ENCODE peak calls at places on chromosomes 5 and 9, in four cellular contexts. C, G, S and H are unnamed samples.

GRCh38 chr5:157748740-157749461 is 5.4 kb downstream of the LSM11 start:
- DNase-seq in G (no peak), S (no peak), C (no peak), H (no peak)

GRCh38 chr5:88144219-88145040 is 124.2 kb downstream of the TMEM161B start:
- DNase-seq in S (no peak), G (peak), C (no peak), H (no peak)

GRCh38 chr5:124583469-124584350 is 162.7 kb downstream of the ZNF608 start:
- DNase-seq in S (no peak), C (no peak), G (no peak), H (no peak)

GRCh38 chr5:81849769-81850367 is 99.0 kb upstream of the SSBP2 start:
- DNase-seq in S (peak), C (no peak), G (peak), H (no peak)

GRCh38 chr5:20572560-20572959 is 584.6 kb upstream of the CDH18 start:
- DNase-seq in C (no peak), S (no peak), G (peak), H (no peak)

GRCh38 chr5:107519900-107520354 is 150.8 kb downstream of the EFNA5 start:
- DNase-seq in S (no peak), G (no peak), C (no peak), H (no peak)

GRCh38 chr9:5511935-5512580 is 1.7 kb downstream of the PDCD1LG2 start:
- DNase-seq in G (no peak), S (no peak), C (no peak), H (no peak)

GRCh38 chr5:1507961-1508678 is 15.6 kb downstream of the LPCAT1 start:
- DNase-seq in G (no peak), C (peak), S (no peak), H (peak)

GRCh38 chr5:82522912-82523311 is 244.8 kb upstream of the RPS23 start:
- DNase-seq in S (no peak), G (peak), C (no peak), H (no peak)

GRCh38 chr9:106286249-106286648 is 576.7 kb upstream of the ZNF462 start:
- DNase-seq in C (no peak), S (no peak), G (peak), H (no peak)